ENCODE peak calls at places on chromosomes 7 and 10, in eight cellular contexts. L is A549, Q is adrenal gland, H is body of pancreas, B is K562, S is HCT116, O is IMR-90, A is transverse colon. C is an unnamed sample.

GRCh38 chr7:91692800-91693199 is 187.7 kb downstream of the MTERF1 start:
- DNase-seq in L (no peak), Q (no peak), H (no peak), A (no peak), B (no peak), S (no peak), O (no peak), C (no peak)

GRCh38 chr10:128875955-128876354 is 591.1 kb upstream of the MGMT start:
- DNase-seq in S (no peak), L (no peak), H (peak), Q (no peak), A (no peak), B (no peak), O (no peak), C (no peak)

GRCh38 chr7:76011437-76011836 is 17.0 kb upstream of the TMEM120A start:
- DNase-seq in S (no peak), H (peak), O (peak), A (no peak), Q (no peak), L (no peak), B (no peak), C (no peak)

GRCh38 chr10:119786117-119786769 is 60.4 kb downstream of the INPP5F start:
- DNase-seq in H (no peak), S (no peak), B (no peak), L (no peak), Q (no peak), A (no peak), O (peak), C (no peak)

GRCh38 chr7:43198599-43199090 is 86.2 kb downstream of the HECW1 start:
- DNase-seq in A (no peak), L (no peak), B (no peak), S (no peak), H (no peak), O (no peak), Q (no peak), C (no peak)

GRCh38 chr10:66642217-66642616 is 283.6 kb upstream of the LRRTM3 start:
- DNase-seq in A (no peak), Q (no peak), H (no peak), L (no peak), S (no peak), O (no peak), B (no peak), C (no peak)

GRCh38 chr7:153290066-153290465 is 530.5 kb downstream of the ACTR3B start:
- DNase-seq in H (no peak), S (no peak), Q (no peak), O (no peak), L (no peak), A (no peak), B (no peak), C (no peak)

GRCh38 chr7:158258411-158259130 is 329.1 kb downstream of the PTPRN2 start:
- DNase-seq in A (no peak), H (no peak), O (no peak), Q (no peak), S (no peak), B (no peak), L (no peak), C (no peak)

GRCh38 chr10:74962517-74962916 is 136.1 kb downstream of the KAT6B start:
- DNase-seq in A (no peak), O (no peak), S (no peak), L (no peak), H (no peak), B (no peak), Q (no peak), C (no peak)

GRCh38 chr10:32790483-32790882 is 167.5 kb downstream of the ITGB1 start:
- DNase-seq in L (no peak), A (no peak), B (no peak), S (no peak), O (peak), Q (no peak), H (no peak), C (no peak)

GRCh38 chr10:3524086-3524960 is 260.7 kb downstream of the KLF6 start:
- DNase-seq in H (no peak), Q (no peak), B (no peak), A (no peak), S (no peak), O (no peak), L (no peak), C (no peak)

GRCh38 chr10:100359529-100360150 is 12.6 kb downstream of the SCD start:
- DNase-seq in A (no peak), O (no peak), Q (no peak), H (peak), S (no peak), L (no peak), B (no peak), C (no peak)

GRCh38 chr7:156224441-156225225 is 412.4 kb upstream of the SHH start:
- DNase-seq in A (no peak), H (no peak), S (no peak), Q (peak), B (no peak), O (no peak), L (no peak), C (peak)

GRCh38 chr7:157499121-157499834 is 162.5 kb downstream of the DNAJB6 start:
- DNase-seq in A (no peak), B (no peak), H (no peak), S (no peak), L (no peak), Q (no peak), O (no peak), C (no peak)

GRCh38 chr7:137965942-137966624 is 35.8 kb downstream of the CREB3L2 start:
- DNase-seq in B (no peak), H (no peak), L (no peak), O (no peak), Q (no peak), S (no peak), A (no peak), C (no peak)

GRCh38 chr10:97882142-97883091 is 32.8 kb downstream of the GOLGA7B start:
- DNase-seq in H (peak), B (no peak), S (peak), O (peak), A (no peak), Q (peak), L (peak), C (no peak)

GRCh38 chr7:47354831-47355541 is 226.9 kb downstream of the TNS3 start:
- DNase-seq in O (no peak), H (peak), A (peak), S (no peak), L (no peak), Q (peak), B (peak), C (no peak)

GRCh38 chr10:46282460-46283216 is 4.2 kb upstream of the ANTXRL start:
- DNase-seq in B (peak), Q (peak), S (peak), H (peak), L (peak), A (peak), O (peak), C (no peak)

GRCh38 chr10:42734537-42734936 is 48.1 kb upstream of the BMS1 start:
- DNase-seq in B (no peak), S (no peak), Q (peak), O (no peak), A (no peak), L (no peak), H (peak), C (peak)

GRCh38 chr7:135162382-135163001 is 8.0 kb downstream of the CYREN start:
- DNase-seq in L (no peak), H (no peak), S (no peak), O (no peak), B (no peak), Q (no peak), A (no peak), C (no peak)

GRCh38 chr7:158997471-158997870 is 141.1 kb downstream of the DYNC2I1 start:
- DNase-seq in S (no peak), O (no peak), Q (no peak), A (no peak), B (no peak), H (no peak), L (no peak), C (no peak)

GRCh38 chr10:50375051-50375452 is 123.7 kb upstream of the ASAH2 start:
- DNase-seq in H (no peak), B (no peak), A (no peak), L (no peak), O (no peak), Q (no peak), S (no peak), C (no peak)

GRCh38 chr7:133947458-133948044 is 179.6 kb upstream of the LRGUK start:
- DNase-seq in Q (no peak), O (no peak), A (no peak), L (no peak), H (no peak), B (no peak), S (no peak), C (no peak)

GRCh38 chr7:47314728-47315601 is 266.9 kb downstream of the TNS3 start:
- DNase-seq in S (no peak), A (no peak), Q (peak), B (no peak), L (no peak), O (peak), H (no peak), C (no peak)

GRCh38 chr10:100670828-100671479 is 74.4 kb upstream of the PAX2 start:
- DNase-seq in A (peak), O (no peak), S (no peak), B (peak), Q (peak), L (peak), H (peak), C (no peak)

GRCh38 chr7:35605760-35606159 is 89.2 kb downstream of the HERPUD2 start:
- DNase-seq in B (no peak), Q (peak), S (no peak), O (peak), A (no peak), L (no peak), H (no peak), C (no peak)

GRCh38 chr7:2698581-2699288 is 10.7 kb downstream of the AMZ1 start:
- DNase-seq in S (no peak), L (no peak), O (no peak), B (no peak), H (no peak), Q (no peak), A (no peak), C (no peak)

GRCh38 chr7:80369321-80369720 is 142.5 kb downstream of the GNAT3 start:
- DNase-seq in S (no peak), H (no peak), A (no peak), L (no peak), Q (no peak), B (no peak), O (no peak), C (no peak)

GRCh38 chr10:11424456-11425287 is 186.8 kb downstream of the USP6NL start:
- DNase-seq in O (peak), A (peak), S (peak), L (peak), H (peak), B (peak), Q (peak), C (no peak)

GRCh38 chr10:124498071-124498470 is 36.4 kb downstream of the LHPP start:
- DNase-seq in A (no peak), O (no peak), B (no peak), Q (no peak), H (no peak), L (no peak), S (no peak), C (no peak)

GRCh38 chr10:95475003-95475383 is 86.2 kb downstream of the SORBS1 start:
- DNase-seq in O (no peak), S (no peak), H (no peak), B (no peak), L (no peak), A (no peak), Q (no peak), C (no peak)

GRCh38 chr10:89213191-89213808 is 6.2 kb upstream of the CH25H start:
- DNase-seq in L (peak), A (no peak), O (peak), H (no peak), S (no peak), Q (no peak), B (peak), C (no peak)

GRCh38 chr7:115475774-115476407 is 554.0 kb downstream of the MDFIC start:
- DNase-seq in A (peak), H (no peak), O (no peak), Q (no peak), S (no peak), L (no peak), B (no peak), C (no peak)
- TF ChIP-seq CTCF in A (no peak), H (no peak), O (no peak), Q (no peak), S (no peak), L (no peak), B (no peak), C (no peak)

GRCh38 chr7:131312838-131313237 is 14.8 kb upstream of the MKLN1 start:
- DNase-seq in S (no peak), L (no peak), O (no peak), A (no peak), Q (no peak), H (no peak), B (no peak), C (no peak)
- TF ChIP-seq POLR2A in S (no peak), L (no peak), O (no peak), A (no peak), Q (no peak), H (no peak), B (no peak), C (no peak)

DNA sequence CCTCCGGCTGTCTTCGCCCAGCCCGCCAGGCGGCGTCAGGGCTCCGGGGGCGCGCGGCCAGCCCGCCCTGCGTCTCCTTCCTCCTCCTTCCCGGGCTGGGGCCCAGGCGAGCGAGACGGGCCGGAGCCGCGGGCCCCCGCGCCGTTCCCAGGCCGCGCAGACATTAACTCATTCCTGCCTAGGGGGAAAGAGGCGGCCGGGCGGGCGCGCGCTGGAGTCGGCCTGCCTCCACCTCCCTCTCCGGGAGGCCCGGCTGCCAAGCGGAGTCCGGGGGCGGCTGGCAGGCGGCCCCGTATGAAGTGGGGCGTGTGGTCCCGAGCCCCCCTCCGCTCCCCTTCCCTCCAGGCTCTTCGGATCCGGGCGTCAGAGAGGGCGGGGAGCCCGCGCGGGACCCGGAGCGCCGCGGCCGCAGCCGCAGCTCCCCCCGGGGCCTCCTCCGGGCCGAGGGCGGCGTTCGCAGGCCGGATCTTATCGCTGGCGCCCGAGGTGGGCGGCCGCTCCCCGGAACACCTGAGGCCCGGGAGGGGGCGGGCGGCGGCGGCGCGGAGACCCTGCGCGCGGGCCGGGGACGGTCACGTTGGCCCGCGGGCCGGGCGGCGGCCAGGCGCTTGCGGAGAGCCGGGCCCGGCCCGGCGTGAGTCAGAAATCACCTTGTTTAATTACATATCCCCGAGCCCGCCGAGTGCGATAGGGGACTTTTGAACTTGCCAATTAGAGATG is 43.1 kb downstream of the LDB3 start:
- DNase-seq in S (peak), B (peak), H (peak), L (peak), A (peak), Q (peak), O (peak), C (peak)
- TF ChIP-seq CTCF in S (no peak), B (peak), H (peak), L (peak), A (peak), Q (peak), O (peak), C (peak)

GRCh38 chr7:118218413-118219156 is 5.9 kb upstream of the ANKRD7 start:
- DNase-seq in B (no peak), A (no peak), O (no peak), L (no peak), Q (no peak), S (no peak), H (no peak), C (no peak)

GRCh38 chr7:118217068-118217715 is 7.3 kb upstream of the ANKRD7 start:
- DNase-seq in B (no peak), Q (no peak), L (no peak), H (no peak), O (no peak), S (no peak), A (no peak), C (no peak)

GRCh38 chr7:118214833-118215182 is 9.7 kb upstream of the ANKRD7 start:
- DNase-seq in H (no peak), O (no peak), L (peak), Q (no peak), A (no peak), B (no peak), S (no peak), C (no peak)

GRCh38 chr7:118219157-118219512 is 5.4 kb upstream of the ANKRD7 start:
- DNase-seq in H (no peak), O (no peak), A (no peak), S (no peak), Q (no peak), B (no peak), L (no peak), C (no peak)

GRCh38 chr7:118214051-118214832 is 10.3 kb upstream of the ANKRD7 start:
- DNase-seq in S (no peak), H (peak), B (no peak), Q (peak), A (peak), O (peak), L (peak), C (no peak)
- TF ChIP-seq POLR2A in S (no peak), H (peak), B (no peak), Q (peak), A (no peak), O (no peak), L (peak), C (no peak)

GRCh38 chr7:67618569-67619543 is 622.2 kb downstream of the TYW1 start:
- DNase-seq in L (no peak), S (no peak), O (no peak), H (peak), B (no peak), Q (no peak), A (no peak), C (no peak)
- TF ChIP-seq CTCF in L (no peak), S (no peak), O (no peak), H (no peak), B (peak), Q (no peak), A (no peak), C (no peak)

GRCh38 chr7:100895956-100896742 is 461 bp upstream of the ACHE start:
- DNase-seq in S (no peak), Q (peak), H (peak), A (peak), O (no peak), L (no peak), B (peak), C (no peak)
- TF ChIP-seq POLR2A in S (no peak), Q (no peak), H (no peak), A (peak), O (no peak), L (no peak), B (peak), C (no peak)

GRCh38 chr10:103855424-103855823 is at the start of gene SH3PXD2A:
- DNase-seq in Q (no peak), L (peak), H (peak), A (peak), O (no peak), S (no peak), B (peak), C (no peak)

GRCh38 chr10:103853428-103854264 is 1.7 kb downstream of the SH3PXD2A start:
- DNase-seq in B (no peak), O (no peak), L (no peak), H (no peak), A (peak), S (no peak), Q (no peak), C (no peak)

GRCh38 chr10:103854265-103854686 is 1.1 kb downstream of the SH3PXD2A start:
- DNase-seq in S (no peak), A (peak), O (no peak), B (no peak), L (no peak), Q (no peak), H (no peak), C (no peak)

GRCh38 chr10:103855852-103856496 is 598 bp upstream of the SH3PXD2A start:
- DNase-seq in S (no peak), A (no peak), H (no peak), Q (no peak), L (no peak), B (no peak), O (no peak), C (no peak)

GRCh38 chr10:103854687-103855423 is 521 bp downstream of the SH3PXD2A start:
- DNase-seq in O (peak), A (peak), Q (peak), S (no peak), H (no peak), B (no peak), L (peak), C (no peak)
- TF ChIP-seq CTCF in O (peak), A (no peak), Q (no peak), S (no peak), H (no peak), B (no peak), L (peak), C (no peak)

GRCh38 chr7:72447465-72448204 is 35.5 kb upstream of the CALN1 start:
- DNase-seq in O (no peak), A (no peak), H (no peak), S (no peak), L (no peak), B (no peak), Q (no peak), C (no peak)
- TF ChIP-seq POLR2A in O (no peak), A (no peak), H (no peak), S (no peak), L (no peak), B (no peak), Q (no peak), C (no peak)

DNA sequence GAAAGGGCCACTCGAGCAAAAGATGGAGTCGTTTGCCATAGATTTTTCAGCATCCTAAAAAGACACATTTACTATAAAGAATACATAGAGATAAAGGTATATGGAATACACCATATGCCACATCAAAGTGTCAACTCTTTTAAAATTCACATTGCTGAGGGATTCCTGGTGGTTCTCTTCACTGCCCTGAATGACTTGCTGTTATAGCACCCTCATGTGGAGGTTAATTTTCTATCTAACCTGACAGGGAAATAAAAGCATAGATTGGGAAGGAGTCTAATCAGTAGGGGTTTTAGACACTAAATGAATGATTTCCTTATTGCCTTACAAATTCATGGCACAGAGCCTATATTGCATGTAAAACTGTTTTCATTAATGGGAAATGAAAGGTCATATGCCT is 25.9 kb downstream of the DNAH11 start:
- DNase-seq in L (no peak), O (no peak), S (no peak), H (no peak), A (no peak), Q (no peak), B (no peak), C (no peak)
- TF ChIP-seq CTCF in L (peak), O (no peak), S (peak), H (peak), A (no peak), Q (peak), B (peak), C (no peak)

C was measured in esophagus muscularis mucosa.